ENCODE peak calls at places on chromosomes 16 and 17, in seven cellular contexts. H is nephron progenitor cell, L is endodermal cell, X is omental fat pad, I is endothelial cell, R is RWPE1, T is B cell. U is an unnamed sample.

GRCh38 chr16:78289844-78290277 is 190.4 kb downstream of the WWOX start:
- DNase-seq in H (no peak), T (no peak), L (no peak), I (no peak), X (no peak), R (no peak), U (no peak)

GRCh38 chr17:57420674-57421392 is 164.5 kb downstream of the MSI2 start:
- DNase-seq in I (no peak), R (no peak), L (no peak), T (no peak), H (no peak), X (no peak), U (no peak)

GRCh38 chr16:82582971-82583370 is 43.8 kb upstream of the CDH13 start:
- DNase-seq in R (no peak), T (no peak), L (no peak), X (no peak), I (no peak), H (no peak), U (no peak)

GRCh38 chr17:36878216-36878615 is 59.1 kb upstream of the LHX1 start:
- DNase-seq in L (no peak), I (no peak), H (no peak), X (no peak), T (no peak), R (no peak), U (no peak)

GRCh38 chr17:75036643-75037268 is 10.0 kb downstream of the ATP5PD start:
- DNase-seq in R (peak), T (no peak), I (no peak), H (peak), X (peak), L (peak), U (no peak)

GRCh38 chr17:4549781-4550533 is 5.2 kb downstream of the MYBBP1A start:
- DNase-seq in R (no peak), H (no peak), L (no peak), I (no peak), X (no peak), T (no peak), U (no peak)

GRCh38 chr16:75591001-75591852 is 25.0 kb downstream of the GABARAPL2 start:
- DNase-seq in X (no peak), R (no peak), T (no peak), L (no peak), H (no peak), I (no peak), U (no peak)

GRCh38 chr16:2769675-2770056 is 7.4 kb downstream of the ELOB start:
- DNase-seq in I (no peak), H (no peak), T (no peak), X (no peak), L (peak), R (peak), U (no peak)

GRCh38 chr16:11612110-11612981 is 25.6 kb upstream of the LITAF start:
- DNase-seq in T (no peak), L (peak), H (no peak), I (no peak), R (peak), X (no peak), U (no peak)

GRCh38 chr17:75111777-75112176 is 2.0 kb downstream of the ARMC7 start:
- DNase-seq in T (no peak), X (no peak), L (no peak), I (no peak), H (no peak), R (no peak), U (no peak)

GRCh38 chr16:89511352-89511751 is 3.1 kb downstream of the SPG7 start:
- DNase-seq in T (peak), I (no peak), X (no peak), L (no peak), R (no peak), H (no peak), U (no peak)

GRCh38 chr16:54286330-54287017 is at the start of gene IRX3:
- DNase-seq in I (peak), L (peak), X (no peak), R (peak), H (peak), T (peak), U (no peak)

GRCh38 chr16:73020409-73020884 is 27.5 kb downstream of the ZFHX3 start:
- DNase-seq in H (no peak), X (no peak), I (no peak), R (peak), T (no peak), L (peak), U (no peak)

GRCh38 chr17:31390748-31391495 is 553 bp upstream of the RAB11FIP4 start:
- DNase-seq in R (no peak), L (peak), H (no peak), T (peak), I (no peak), X (no peak), U (no peak)

GRCh38 chr17:38868095-38868967 is 1.5 kb upstream of the LASP1 start:
- DNase-seq in X (peak), T (no peak), I (peak), H (peak), L (peak), R (no peak), U (no peak)

GRCh38 chr16:35176449-35176848 is 1717.0 kb downstream of the TP53TG3F start:
- DNase-seq in H (no peak), R (no peak), X (no peak), I (no peak), L (no peak), T (no peak), U (no peak)

GRCh38 chr16:68740628-68741346 is 3.7 kb downstream of the CDH1 start:
- DNase-seq in L (no peak), I (no peak), H (no peak), T (no peak), X (no peak), R (no peak), U (no peak)

GRCh38 chr16:68739964-68740627 is 3.0 kb downstream of the CDH1 start:
- DNase-seq in T (no peak), I (no peak), L (no peak), X (no peak), R (no peak), H (no peak), U (no peak)

GRCh38 chr16:68737046-68737729 is at the start of gene CDH1:
- DNase-seq in L (peak), R (peak), I (peak), X (no peak), T (peak), H (peak), U (no peak)

GRCh38 chr16:68736561-68736960 is 531 bp upstream of the CDH1 start:
- DNase-seq in R (no peak), L (no peak), T (no peak), H (no peak), X (no peak), I (no peak), U (no peak)

DNA sequence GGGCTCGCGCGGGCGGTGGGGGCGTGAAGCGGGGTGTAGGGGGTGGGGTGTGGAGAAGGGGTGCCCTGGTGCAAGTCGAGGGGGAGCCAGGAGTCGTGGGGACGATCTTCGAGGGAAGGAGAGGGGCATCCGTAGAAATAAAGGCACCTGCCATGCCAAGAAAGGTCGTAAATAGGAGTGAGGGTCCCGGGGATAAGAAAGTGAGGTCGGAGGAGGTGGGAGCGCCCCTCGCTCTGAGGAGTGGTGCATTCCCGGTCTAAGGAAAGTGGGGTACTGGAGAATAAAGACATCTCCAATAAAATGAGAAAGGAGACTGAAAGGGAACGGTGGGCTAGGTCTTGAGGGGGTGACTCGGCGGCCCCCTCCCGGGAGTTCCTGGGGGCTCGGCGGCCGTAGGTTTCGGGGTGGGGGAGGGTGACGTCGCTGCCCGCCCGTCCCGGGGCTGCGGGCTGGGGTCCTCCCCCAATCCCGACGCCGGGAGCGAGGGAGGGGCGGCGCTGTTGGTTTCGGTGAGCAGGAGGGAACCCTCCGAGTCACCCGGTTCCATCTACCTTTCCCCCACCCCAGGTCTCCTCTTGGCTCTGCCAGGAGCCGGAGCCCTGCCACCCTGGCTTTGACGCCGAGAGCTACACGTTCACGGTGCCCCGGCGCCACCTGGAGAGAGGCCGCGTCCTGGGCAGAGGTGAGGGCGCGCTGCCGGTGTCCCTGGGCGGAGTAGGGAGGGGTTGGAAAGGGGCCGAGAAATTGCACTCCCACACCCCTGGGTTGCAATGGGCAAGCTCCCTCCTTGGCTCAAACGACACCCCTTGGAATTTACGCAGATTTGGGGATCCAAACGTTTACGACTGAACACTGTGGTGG is 868 bp downstream of the CDH1 start:
- DNase-seq in X (no peak), T (peak), L (peak), H (peak), R (peak), I (no peak), U (no peak)
- TF ChIP-seq CTCF in X (no peak), T (no peak), L (peak), H (no peak), R (peak), I (no peak), U (no peak)

GRCh38 chr17:50270430-50271172 is 3.7 kb upstream of the TMEM92 start:
- DNase-seq in H (no peak), T (no peak), L (no peak), R (no peak), I (no peak), X (no peak), U (no peak)
- TF ChIP-seq CTCF in H (no peak), T (peak), L (no peak), R (peak), I (peak), X (no peak), U (peak)

GRCh38 chr17:322006-322780 is 30.4 kb downstream of the RPH3AL start:
- DNase-seq in I (no peak), H (peak), X (no peak), T (no peak), L (no peak), R (no peak), U (no peak)
- TF ChIP-seq CTCF in I (no peak), H (no peak), X (no peak), T (no peak), L (no peak), R (no peak), U (no peak)

DNA sequence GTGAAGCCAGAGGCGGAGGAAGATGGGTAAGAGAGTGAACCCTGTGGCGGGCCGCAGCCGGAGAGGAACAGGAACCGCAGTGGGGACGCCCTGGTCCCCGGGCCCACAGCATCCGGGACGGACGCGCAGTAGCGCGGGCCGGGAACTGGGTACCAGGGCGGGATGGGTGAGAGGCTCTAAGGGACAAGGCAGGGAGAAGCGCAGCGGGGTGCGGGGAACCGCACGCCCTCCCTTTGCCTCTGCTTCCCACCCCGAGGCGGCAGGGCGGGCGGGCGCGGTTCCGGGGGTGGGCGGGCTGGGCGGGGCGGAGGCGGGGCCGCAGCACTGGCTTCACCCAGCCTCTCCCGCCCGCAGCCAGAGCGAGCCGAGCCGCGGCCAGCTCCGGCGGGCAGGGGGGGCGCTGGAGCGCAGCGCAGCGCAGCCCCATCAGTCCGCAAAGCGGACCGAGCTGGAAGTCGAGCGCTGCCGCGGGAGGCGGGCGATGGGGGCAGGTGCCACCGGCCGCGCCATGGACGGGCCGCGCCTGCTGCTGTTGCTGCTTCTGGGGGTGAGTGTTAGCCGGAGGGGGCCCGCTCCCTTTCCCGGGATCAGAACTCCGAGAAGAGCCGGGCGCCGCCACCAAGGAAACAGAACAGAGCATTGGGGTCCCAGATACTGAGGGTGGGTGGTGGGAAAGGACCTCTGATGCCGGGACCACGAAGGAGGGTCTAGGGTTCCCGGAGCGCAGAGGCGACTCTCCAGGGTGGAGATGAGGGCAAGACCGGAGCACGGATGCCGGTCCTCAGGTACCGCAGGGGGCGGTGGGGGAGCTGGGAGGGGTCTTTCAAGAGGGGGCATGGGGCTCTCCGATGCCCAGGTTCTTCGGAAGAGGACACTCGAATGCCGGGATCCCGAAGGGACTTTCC is at the start of gene NGFR:
- DNase-seq in X (no peak), R (peak), L (peak), I (peak), T (peak), H (peak), U (peak)
- TF ChIP-seq CTCF in X (no peak), R (peak), L (peak), I (no peak), T (no peak), H (no peak), U (no peak)